ENCODE peak calls at places on chromosome 15, in four cellular contexts. M, Y, U and S are unnamed samples.

GRCh38 chr15:73928971-73929627 is 2.8 kb downstream of the LOXL1 start:
- DNase-seq in Y (no peak), M (peak; percentile 19), U (no peak), S (no peak)

GRCh38 chr15:43872416-43873020 is 45.7 kb downstream of the WDR76 start:
- DNase-seq in M (peak; percentile 54), U (peak; percentile 4), Y (peak; percentile 57), S (peak; percentile 56)

GRCh38 chr15:72961326-72961725 is 90.9 kb upstream of the NEO1 start:
- DNase-seq in U (no peak), M (no peak), Y (no peak), S (no peak)

GRCh38 chr15:78838480-78838879 is 27.2 kb upstream of the ADAMTS7 start:
- DNase-seq in M (no peak), U (no peak), Y (no peak), S (no peak)

GRCh38 chr15:90028376-90028775 is 27.3 kb downstream of the ZNF710 start:
- DNase-seq in M (no peak), Y (no peak), U (no peak), S (no peak)

GRCh38 chr15:60713096-60714084 is 234.4 kb upstream of the ICE2 start:
- DNase-seq in Y (no peak), M (no peak), U (no peak), S (no peak)

GRCh38 chr15:47337106-47337505 is 380.2 kb upstream of the SEMA6D start:
- DNase-seq in U (no peak), M (no peak), Y (no peak), S (no peak)

GRCh38 chr15:52050416-52050815 is 31.4 kb downstream of the MAPK6 start:
- DNase-seq in U (no peak), Y (no peak), M (no peak), S (no peak)

GRCh38 chr15:81211376-81211775 is 14.7 kb downstream of the IL16 start:
- DNase-seq in M (no peak), U (no peak), Y (no peak), S (no peak)

GRCh38 chr15:43465105-43465504 is 27.9 kb downstream of the TP53BP1 start:
- DNase-seq in M (no peak), U (no peak), Y (no peak), S (no peak)

GRCh38 chr15:99729920-99730319 is 3.3 kb downstream of the LYSMD4 start:
- DNase-seq in U (no peak), Y (no peak), M (no peak), S (peak; percentile 21)
- TF ChIP-seq FOXK2 in U (no peak), Y (no peak), M (no peak), S (no peak)

DNA sequence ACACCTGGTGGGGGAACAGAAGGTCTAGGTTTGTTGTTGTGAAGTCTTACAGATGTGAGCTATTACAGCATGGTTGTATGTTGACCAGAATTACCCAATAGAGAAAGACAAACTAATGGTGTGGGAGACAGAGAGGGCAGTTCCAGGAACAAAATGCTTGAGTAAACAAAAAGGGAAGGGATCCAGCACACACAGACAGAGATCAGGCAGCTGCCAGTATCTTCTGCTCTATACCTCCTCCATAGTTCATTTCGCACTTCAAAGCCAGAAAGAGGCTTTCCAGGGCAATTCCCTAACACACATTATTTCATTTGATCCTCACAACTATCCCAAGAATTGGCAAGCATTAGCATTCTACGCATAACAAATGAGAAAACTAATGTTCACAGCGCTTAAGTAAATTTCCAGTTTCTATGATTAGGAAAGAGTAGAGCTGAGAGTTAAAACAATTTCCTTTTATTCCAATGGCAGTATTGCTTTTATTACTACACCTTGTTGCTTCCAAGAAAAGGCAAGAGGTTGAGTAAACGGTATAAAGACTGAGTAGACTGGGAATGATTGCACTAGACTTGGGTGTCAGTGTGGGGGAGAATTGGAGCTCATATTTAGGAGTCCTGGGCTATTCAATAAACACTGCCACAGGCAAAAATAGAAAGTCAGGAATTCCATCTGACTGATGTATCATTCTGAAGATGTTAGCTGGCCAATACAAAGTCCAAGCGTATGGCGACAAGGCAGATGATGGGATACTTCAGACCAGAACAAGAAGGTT is 39.7 kb upstream of the ZNF280D start:
- DNase-seq in Y (peak; percentile 86), U (no peak), M (no peak), S (no peak)
- TF ChIP-seq FOXK2 in Y (no peak), U (no peak), M (no peak), S (no peak)

GRCh38 chr15:36334059-36334458 is 245.4 kb upstream of the CDIN1 start:
- DNase-seq in M (no peak), U (no peak), Y (no peak), S (peak; percentile 13)
- TF ChIP-seq FOXK2 in M (no peak), U (no peak), Y (no peak), S (no peak)

GRCh38 chr15:34713635-34714034 is 41.2 kb downstream of the GJD2 start:
- DNase-seq in Y (no peak), M (no peak), U (no peak), S (no peak)

GRCh38 chr15:34714476-34715121 is 40.2 kb downstream of the GJD2 start:
- DNase-seq in M (no peak), U (no peak), Y (no peak), S (no peak)

GRCh38 chr15:34708422-34708821 is 46.4 kb downstream of the GJD2 start:
- DNase-seq in U (no peak), M (peak; percentile 50), Y (peak; percentile 28), S (peak; percentile 12)

GRCh38 chr15:34709866-34710265 is 44.9 kb downstream of the GJD2 start:
- DNase-seq in U (no peak), M (no peak), Y (no peak), S (no peak)
- TF ChIP-seq FOXK2 in U (no peak), M (no peak), Y (no peak), S (no peak)